ENCODE peak calls at places on chromosome 6, in six cellular contexts. One of them, this sample, is unnamed.

GRCh38 chr6:165056292-165056691 is 253.1 kb downstream of the C6orf118 start:
- DNase-seq in IMR-90: no peak
- DNase-seq in right atrium auricular region: no peak
- DNase-seq in heart right ventricle: no peak
- DNase-seq in A549: no peak
- DNase-seq in Panc1: no peak
- DNase-seq in this sample: no peak

GRCh38 chr6:6885521-6886088 is 222.2 kb upstream of the RREB1 start:
- DNase-seq in IMR-90: no peak
- DNase-seq in right atrium auricular region: peak; percentile 73
- DNase-seq in heart right ventricle: peak; percentile 62
- DNase-seq in A549: no peak
- DNase-seq in Panc1: no peak
- DNase-seq in this sample: peak; percentile 89

GRCh38 chr6:46993846-46994245 is 48.3 kb downstream of the ADGRF1 start:
- DNase-seq in IMR-90: peak; percentile 54
- DNase-seq in right atrium auricular region: no peak
- DNase-seq in heart right ventricle: no peak
- DNase-seq in A549: peak; percentile 58
- DNase-seq in Panc1: peak; percentile 50
- DNase-seq in this sample: no peak

GRCh38 chr6:148109732-148110131 is 232.9 kb upstream of the SASH1 start:
- DNase-seq in IMR-90: no peak
- DNase-seq in right atrium auricular region: no peak
- DNase-seq in heart right ventricle: no peak
- DNase-seq in A549: no peak
- DNase-seq in Panc1: no peak
- DNase-seq in this sample: peak; percentile 62

GRCh38 chr6:98942263-98942803 is 5.4 kb downstream of the FBXL4 start:
- DNase-seq in IMR-90: no peak
- DNase-seq in right atrium auricular region: no peak
- DNase-seq in heart right ventricle: no peak
- DNase-seq in A549: no peak
- DNase-seq in Panc1: no peak
- DNase-seq in this sample: no peak

GRCh38 chr6:133093957-133094356 is 147.2 kb upstream of the EYA4 start:
- DNase-seq in IMR-90: no peak
- DNase-seq in right atrium auricular region: no peak
- DNase-seq in heart right ventricle: no peak
- DNase-seq in A549: no peak
- DNase-seq in Panc1: no peak
- DNase-seq in this sample: no peak

GRCh38 chr6:15504581-15505350 is 158.1 kb downstream of the DTNBP1 start:
- DNase-seq in IMR-90: peak; percentile 98
- DNase-seq in right atrium auricular region: peak; percentile 77
- DNase-seq in heart right ventricle: peak; percentile 75
- DNase-seq in A549: no peak
- DNase-seq in Panc1: no peak
- DNase-seq in this sample: no peak

GRCh38 chr6:35043381-35043780 is 97.8 kb downstream of the TCP11 start:
- DNase-seq in IMR-90: no peak
- DNase-seq in right atrium auricular region: no peak
- DNase-seq in heart right ventricle: no peak
- DNase-seq in A549: no peak
- DNase-seq in Panc1: no peak
- DNase-seq in this sample: no peak

GRCh38 chr6:81777586-81778268 is 25.2 kb upstream of the TENT5A start:
- DNase-seq in IMR-90: no peak
- DNase-seq in right atrium auricular region: no peak
- DNase-seq in heart right ventricle: no peak
- DNase-seq in A549: no peak
- DNase-seq in Panc1: no peak
- DNase-seq in this sample: no peak

GRCh38 chr6:35311390-35312075 is 13.9 kb downstream of the DEF6 start:
- DNase-seq in IMR-90: no peak
- DNase-seq in right atrium auricular region: peak; percentile 52
- DNase-seq in heart right ventricle: no peak
- DNase-seq in A549: no peak
- DNase-seq in Panc1: no peak
- DNase-seq in this sample: no peak

GRCh38 chr6:28736121-28736520 is 187.7 kb downstream of the TRIM27 start:
- DNase-seq in IMR-90: no peak
- DNase-seq in right atrium auricular region: no peak
- DNase-seq in heart right ventricle: no peak
- DNase-seq in A549: no peak
- DNase-seq in Panc1: no peak
- DNase-seq in this sample: no peak
- H3K4me3 ChIP-seq in IMR-90: no peak overlapping the region
- H3K4me3 ChIP-seq in right atrium auricular region: no peak overlapping the region
- H3K4me3 ChIP-seq in heart right ventricle: no peak overlapping the region
- H3K4me3 ChIP-seq in A549: peak overlapping the region; percentile 49
- H3K4me3 ChIP-seq in Panc1: peak overlapping the region; percentile 66
- H3K4me3 ChIP-seq in this sample: no peak overlapping the region

DNA sequence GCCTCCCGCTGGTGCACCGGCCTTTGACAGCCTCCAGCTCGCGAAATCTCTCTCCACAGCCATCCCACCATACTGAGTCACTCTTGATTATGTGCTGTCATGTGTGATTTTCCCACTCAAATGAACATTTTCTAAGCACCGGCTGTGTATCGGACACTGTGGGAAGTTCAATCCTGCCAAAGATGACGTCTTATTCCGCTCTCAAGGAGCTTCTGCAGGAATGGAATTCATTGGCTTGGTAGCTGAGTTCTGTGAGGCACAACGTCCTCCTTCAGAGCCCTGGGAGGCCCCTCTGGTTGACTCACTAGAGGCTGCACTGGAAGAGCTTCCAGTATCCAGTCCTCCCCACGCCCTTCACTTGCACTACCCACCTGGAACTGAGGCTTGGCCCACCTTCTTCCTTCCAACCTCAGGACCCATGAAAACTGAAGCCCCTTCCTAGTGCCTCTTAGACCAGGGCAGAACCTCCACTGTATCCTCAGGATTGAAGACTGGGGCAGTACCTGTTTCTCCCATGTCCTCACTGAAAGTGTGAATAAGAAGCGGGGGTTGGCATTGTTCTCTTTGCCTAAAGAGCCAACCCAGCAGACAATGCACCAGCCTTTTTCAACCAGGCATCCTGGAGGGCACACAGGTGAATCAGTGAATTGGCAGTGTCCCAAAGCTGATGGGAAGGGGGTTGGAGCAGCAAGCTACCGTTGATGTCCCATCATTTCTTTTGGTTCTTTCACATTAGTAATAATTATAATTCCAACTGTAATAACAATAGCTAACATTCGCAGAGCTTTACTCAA is 1.7 kb downstream of the UNC5CL start:
- DNase-seq in IMR-90: no peak
- DNase-seq in right atrium auricular region: no peak
- DNase-seq in heart right ventricle: no peak
- DNase-seq in A549: no peak
- DNase-seq in Panc1: no peak
- DNase-seq in this sample: no peak
- H3K4me1 ChIP-seq in IMR-90: no peaks in the 10 kb centered on the region
- H3K4me1 ChIP-seq in right atrium auricular region: no peaks in the 10 kb centered on the region
- H3K4me1 ChIP-seq in heart right ventricle: no peaks in the 10 kb centered on the region
- H3K4me1 ChIP-seq in A549: peaks cover 51% of the 10 kb centered on the region
- H3K4me1 ChIP-seq in Panc1: peaks cover 5% of the 10 kb centered on the region
- H3K4me1 ChIP-seq in this sample: no peaks in the 10 kb centered on the region

DNA sequence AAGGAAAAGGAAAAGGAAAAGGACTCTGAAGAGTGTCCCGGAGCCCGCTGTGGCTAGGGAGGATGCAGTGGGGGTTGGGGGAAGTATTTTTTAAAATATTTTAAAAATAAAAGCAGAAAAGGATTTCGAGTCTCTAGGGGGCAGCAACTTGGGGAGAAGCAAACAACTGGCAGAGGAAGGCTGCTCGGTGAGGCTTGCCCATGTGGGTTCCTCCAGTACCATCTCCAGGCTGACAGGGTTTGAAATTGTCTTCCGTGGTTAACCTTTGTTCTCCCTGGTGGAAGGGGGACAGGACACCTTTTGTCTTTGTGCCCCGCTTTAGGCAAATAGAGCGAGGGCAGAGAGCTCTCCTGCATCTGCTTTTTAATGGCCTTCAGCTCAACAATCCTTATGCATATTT is 60.4 kb upstream of the SNX9 start:
- DNase-seq in IMR-90: no peak
- DNase-seq in right atrium auricular region: peak; percentile 42
- DNase-seq in heart right ventricle: no peak
- DNase-seq in A549: no peak
- DNase-seq in Panc1: no peak
- DNase-seq in this sample: no peak
- TF ChIP-seq CTCF in IMR-90: peak; percentile 19
- TF ChIP-seq CTCF in right atrium auricular region: no peak
- TF ChIP-seq CTCF in heart right ventricle: no peak
- TF ChIP-seq CTCF in A549: peak; percentile 18
- TF ChIP-seq CTCF in Panc1: no peak
- TF ChIP-seq CTCF in this sample: no peak

DNA sequence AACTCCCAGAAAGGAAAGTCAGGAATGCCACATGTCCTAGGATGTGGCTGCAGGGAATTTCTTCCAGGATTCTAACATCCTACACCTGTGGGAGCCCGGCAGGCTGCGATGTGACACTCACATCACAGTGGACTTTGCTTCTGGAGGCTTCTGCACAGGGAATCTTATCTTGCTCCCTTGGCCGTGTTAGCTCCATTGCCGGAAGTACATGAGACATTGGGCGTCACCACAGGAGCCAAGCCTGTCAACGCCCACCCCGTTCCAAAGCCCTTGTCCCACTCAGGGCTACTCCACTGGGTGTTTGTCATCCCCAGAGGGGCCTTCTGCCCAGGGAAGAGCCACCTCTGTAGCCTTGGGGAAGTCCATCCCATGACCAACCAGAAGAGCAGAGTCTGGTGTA is 1.7 kb downstream of the RAB44 start:
- DNase-seq in IMR-90: no peak
- DNase-seq in right atrium auricular region: no peak
- DNase-seq in heart right ventricle: no peak
- DNase-seq in A549: no peak
- DNase-seq in Panc1: no peak
- DNase-seq in this sample: no peak
- H3K4me3 ChIP-seq in IMR-90: no peak overlapping the region
- H3K4me3 ChIP-seq in right atrium auricular region: no peak overlapping the region
- H3K4me3 ChIP-seq in heart right ventricle: no peak overlapping the region
- H3K4me3 ChIP-seq in A549: no peak overlapping the region
- H3K4me3 ChIP-seq in Panc1: no peak overlapping the region
- H3K4me3 ChIP-seq in this sample: no peak overlapping the region